ENCODE peak calls at places on chromosome 20, in ten cellular contexts. T is adrenal gland, S is RWPE2, W is upper lobe of right lung, R is breast epithelium, Q is lung, X is colonic mucosa, Y is SK-N-SH, D is GM23248, J is IMR-90. E is an unnamed sample. For H3K4me1, the result is how much of the 10 kb centered on the place peaks cover.

GRCh38 chr20:9035129-9035528 is 33.8 kb upstream of the PLCB4 start:
- DNase-seq in T (no peak), S (no peak), W (no peak), R (no peak), Q (no peak), X (no peak), Y (no peak), D (peak), J (peak), E (no peak)

GRCh38 chr20:6333110-6333509 is 210.3 kb upstream of the FERMT1 start:
- DNase-seq in T (no peak), S (peak), W (no peak), R (no peak), Q (no peak), X (no peak), Y (no peak), D (no peak), J (no peak), E (no peak)

GRCh38 chr20:11582073-11582472 is 335.6 kb upstream of the BTBD3 start:
- DNase-seq in T (no peak), S (no peak), W (no peak), R (no peak), Q (no peak), X (no peak), Y (no peak), D (peak), J (no peak), E (no peak)

GRCh38 chr20:63457737-63458136 is 14.7 kb downstream of the KCNQ2 start:
- DNase-seq in T (no peak), S (peak), W (no peak), R (no peak), Q (no peak), X (no peak), Y (peak), D (peak), J (no peak), E (no peak)

GRCh38 chr20:32968833-32969241 is 35.4 kb downstream of the SUN5 start:
- DNase-seq in T (no peak), S (peak), W (peak), R (no peak), Q (no peak), X (peak), Y (no peak), D (peak), J (no peak), E (peak)

GRCh38 chr20:50274570-50275430 is 84.2 kb downstream of the CEBPB start:
- DNase-seq in T (peak), S (peak), W (peak), R (no peak), Q (peak), X (no peak), Y (no peak), D (no peak), J (no peak), E (peak)

GRCh38 chr20:50515471-50516106 is 5.4 kb downstream of the PTPN1 start:
- DNase-seq in T (no peak), S (peak), W (no peak), R (no peak), Q (no peak), X (no peak), Y (no peak), D (peak), J (no peak), E (no peak)

GRCh38 chr20:41426361-41426900 is 59.8 kb upstream of the EMILIN3 start:
- DNase-seq in T (no peak), S (no peak), W (no peak), R (no peak), Q (no peak), X (no peak), Y (no peak), D (no peak), J (no peak), E (no peak)

GRCh38 chr20:8234580-8234979 is 102.5 kb downstream of the PLCB1 start:
- DNase-seq in T (no peak), S (no peak), W (no peak), R (no peak), Q (no peak), X (no peak), Y (no peak), D (no peak), J (no peak), E (no peak)

GRCh38 chr20:2210646-2211556 is 84.9 kb upstream of the TGM3 start:
- DNase-seq in T (peak), S (no peak), W (no peak), R (no peak), Q (peak), X (peak), Y (no peak), D (peak), J (peak), E (peak)

GRCh38 chr20:8709627-8710026 is 359.3 kb upstream of the PLCB4 start:
- DNase-seq in T (no peak), S (no peak), W (no peak), R (no peak), Q (no peak), X (no peak), Y (no peak), D (peak), J (no peak), E (no peak)

GRCh38 chr20:40979247-40979646 is 49.4 kb upstream of the TOP1 start:
- DNase-seq in T (no peak), S (peak), W (no peak), R (no peak), Q (peak), X (no peak), Y (no peak), D (no peak), J (no peak), E (no peak)

GRCh38 chr20:40499416-40499815 is 189.6 kb downstream of the MAFB start:
- DNase-seq in T (no peak), S (no peak), W (no peak), R (no peak), Q (no peak), X (no peak), Y (no peak), D (no peak), J (no peak), E (peak)

GRCh38 chr20:561437-562231 is 18.0 kb upstream of the CSNK2A1 start:
- DNase-seq in T (peak), S (no peak), W (no peak), R (peak), Q (peak), X (peak), Y (peak), D (peak), J (peak), E (peak)

GRCh38 chr20:2914160-2914559 is 40.9 kb downstream of the PTPRA start:
- DNase-seq in T (no peak), S (no peak), W (no peak), R (no peak), Q (no peak), X (no peak), Y (no peak), D (no peak), J (no peak), E (no peak)

GRCh38 chr20:5024982-5025381 is 23.7 kb upstream of the SLC23A2 start:
- DNase-seq in T (peak), S (no peak), W (no peak), R (no peak), Q (no peak), X (no peak), Y (no peak), D (no peak), J (no peak), E (no peak)

GRCh38 chr20:14698605-14699373 is 361.4 kb upstream of the FLRT3 start:
- DNase-seq in T (no peak), S (no peak), W (no peak), R (no peak), Q (no peak), X (no peak), Y (no peak), D (no peak), J (no peak), E (no peak)

GRCh38 chr20:50121858-50122271 is 8.9 kb upstream of the UBE2V1 start:
- DNase-seq in T (no peak), S (peak), W (peak), R (no peak), Q (no peak), X (no peak), Y (peak), D (peak), J (peak), E (no peak)

GRCh38 chr20:43492101-43492500 is 15.4 kb upstream of the L3MBTL1 start:
- DNase-seq in T (no peak), S (no peak), W (no peak), R (no peak), Q (no peak), X (no peak), Y (no peak), D (no peak), J (peak), E (no peak)

GRCh38 chr20:2693286-2693995 is 861 bp downstream of the EBF4 start:
- DNase-seq in T (no peak), S (no peak), W (peak), R (no peak), Q (no peak), X (no peak), Y (peak), D (peak), J (no peak), E (no peak)

GRCh38 chr20:61600061-61600460 is 348.0 kb downstream of the CDH4 start:
- DNase-seq in T (no peak), S (no peak), W (no peak), R (no peak), Q (no peak), X (no peak), Y (no peak), D (no peak), J (no peak), E (no peak)

GRCh38 chr20:63969851-63970713 is at the start of gene ZNF512B:
- DNase-seq in T (peak), S (peak), W (peak), R (no peak), Q (peak), X (no peak), Y (peak), D (peak), J (peak), E (peak)

GRCh38 chr20:10634683-10635411 is 39.0 kb downstream of the JAG1 start:
- DNase-seq in T (no peak), S (no peak), W (no peak), R (no peak), Q (no peak), X (no peak), Y (no peak), D (peak), J (peak), E (peak)

GRCh38 chr20:21251278-21251677 is 51.9 kb upstream of the XRN2 start:
- DNase-seq in T (no peak), S (no peak), W (no peak), R (no peak), Q (no peak), X (no peak), Y (no peak), D (no peak), J (no peak), E (no peak)

GRCh38 chr20:4944918-4945317 is 56.4 kb downstream of the SLC23A2 start:
- DNase-seq in T (no peak), S (no peak), W (no peak), R (no peak), Q (no peak), X (no peak), Y (no peak), D (peak), J (no peak), E (no peak)

GRCh38 chr20:33521461-33521860 is 31.6 kb downstream of the CBFA2T2 start:
- DNase-seq in T (no peak), S (no peak), W (no peak), R (no peak), Q (no peak), X (no peak), Y (no peak), D (no peak), J (no peak), E (no peak)

GRCh38 chr20:23988561-23988960 is at the start of gene GGTLC1:
- DNase-seq in T (no peak), S (no peak), W (peak), R (no peak), Q (no peak), X (no peak), Y (no peak), D (no peak), J (no peak), E (peak)

GRCh38 chr20:33859157-33859695 is 48.1 kb downstream of the CHMP4B start:
- DNase-seq in T (peak), S (no peak), W (no peak), R (no peak), Q (no peak), X (no peak), Y (no peak), D (no peak), J (no peak), E (no peak)

GRCh38 chr20:44803383-44803941 is 6.9 kb downstream of the RIMS4 start:
- DNase-seq in T (no peak), S (peak), W (no peak), R (no peak), Q (no peak), X (no peak), Y (no peak), D (peak), J (no peak), E (no peak)

GRCh38 chr20:58011106-58011946 is 217.1 kb downstream of the ANKRD60 start:
- DNase-seq in T (no peak), S (peak), W (no peak), R (peak), Q (no peak), X (no peak), Y (no peak), D (no peak), J (no peak), E (no peak)

GRCh38 chr20:5400164-5400762 is 83.5 kb upstream of the PROKR2 start:
- DNase-seq in T (no peak), S (no peak), W (no peak), R (no peak), Q (no peak), X (no peak), Y (no peak), D (peak), J (peak), E (no peak)

GRCh38 chr20:2289475-2289874 is 6.3 kb upstream of the TGM3 start:
- DNase-seq in T (peak), S (no peak), W (no peak), R (no peak), Q (no peak), X (no peak), Y (no peak), D (no peak), J (no peak), E (no peak)

GRCh38 chr20:10855031-10855430 is 181.2 kb upstream of the JAG1 start:
- DNase-seq in T (no peak), S (no peak), W (no peak), R (no peak), Q (no peak), X (no peak), Y (no peak), D (peak), J (no peak), E (no peak)

GRCh38 chr20:33994624-33994913 is 858 bp downstream of the RALY start:
- DNase-seq in T (no peak), S (no peak), W (no peak), R (no peak), Q (no peak), X (no peak), Y (no peak), D (no peak), J (no peak), E (no peak)

GRCh38 chr20:62598761-62599194 is 43.5 kb upstream of the SLCO4A1 start:
- DNase-seq in T (no peak), S (no peak), W (no peak), R (no peak), Q (no peak), X (peak), Y (no peak), D (no peak), J (no peak), E (no peak)

DNA sequence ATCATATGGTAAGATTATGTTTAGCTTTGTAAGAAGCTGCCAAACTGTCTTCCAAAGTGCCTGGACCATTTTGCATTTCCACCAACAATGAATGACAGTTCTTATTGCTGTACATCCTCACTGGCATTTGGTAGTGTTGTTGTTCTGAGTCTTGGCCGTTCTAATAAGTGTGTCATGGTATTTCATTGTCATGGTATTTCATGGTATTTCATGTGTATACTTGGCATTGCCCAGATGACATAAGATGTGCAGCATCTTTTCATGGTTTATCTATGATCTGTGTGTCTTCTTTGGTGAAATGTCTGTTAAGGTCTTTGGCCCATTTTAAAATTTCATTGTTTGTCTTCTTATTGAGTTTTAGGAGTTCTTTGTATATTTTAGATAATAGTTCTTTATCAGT is 224.4 kb downstream of the BCAS1 start:
- DNase-seq in T (no peak), S (no peak), W (no peak), R (no peak), Q (no peak), X (no peak), Y (no peak), D (no peak), J (no peak), E (no peak)
- H3K27ac ChIP-seq in T (no peak), S (peak), W (no peak), R (no peak), Q (no peak), X (no peak), Y (no peak), D (no peak), J (no peak), E (no peak)

DNA sequence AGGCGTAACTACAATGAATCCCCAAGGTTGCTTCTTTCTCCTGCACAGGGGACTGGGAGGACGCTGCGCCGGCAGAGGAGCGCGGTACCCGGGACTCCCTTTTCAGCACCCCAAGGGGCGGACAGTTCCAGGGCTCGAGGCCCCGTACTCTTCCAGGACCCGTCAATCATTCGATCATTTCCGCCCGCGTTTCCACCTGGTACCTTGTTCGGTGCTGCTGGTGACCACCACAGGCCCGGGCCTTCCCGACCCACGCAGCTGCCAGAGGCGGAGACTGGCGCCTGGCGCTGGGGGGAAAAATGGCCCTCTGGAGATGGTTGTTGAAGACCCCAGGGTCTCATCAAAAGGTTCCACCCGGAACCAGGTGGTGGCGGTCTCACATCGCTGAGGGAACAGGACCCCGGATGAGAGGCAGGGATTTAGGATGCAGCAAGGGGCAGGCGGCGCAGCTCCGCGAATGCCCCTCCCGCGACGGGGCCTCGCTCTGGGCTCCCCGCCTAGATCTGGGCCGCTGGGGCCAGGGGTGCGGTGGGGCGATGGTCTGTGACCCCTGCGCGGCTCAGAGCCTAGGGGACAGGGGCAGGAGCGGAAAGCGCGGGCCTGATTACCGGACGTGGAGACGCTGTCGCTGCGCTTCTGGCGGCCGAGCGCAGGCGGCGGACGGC is 744 bp downstream of the VSX1 start:
- DNase-seq in T (no peak), S (peak), W (no peak), R (no peak), Q (no peak), X (no peak), Y (peak), D (peak), J (no peak), E (no peak)
- H3K4me3 ChIP-seq in T (no peak), S (no peak), W (no peak), R (peak), Q (no peak), X (no peak), Y (no peak), D (no peak), J (no peak), E (peak)

DNA sequence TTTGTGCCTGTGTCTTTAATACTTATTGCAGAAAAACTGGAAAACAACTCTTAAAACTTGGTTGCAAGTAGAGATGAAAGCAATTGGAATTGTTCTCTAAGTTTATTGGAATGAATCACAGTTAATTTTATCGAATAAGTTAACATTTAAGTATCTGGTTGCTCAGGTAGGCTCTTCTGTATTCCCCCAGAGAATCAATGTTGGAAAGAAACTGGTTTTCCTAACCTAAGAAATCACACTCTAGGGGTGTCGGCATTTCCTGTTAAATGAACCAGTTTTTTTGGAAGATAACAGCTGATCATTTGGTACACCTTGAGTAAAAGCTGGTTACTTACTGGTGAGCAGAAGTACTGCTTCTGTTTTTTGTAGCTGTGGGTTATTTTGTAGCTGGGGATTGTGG is 5.2 kb downstream of the TFAP2C start:
- DNase-seq in T (no peak), S (no peak), W (no peak), R (no peak), Q (no peak), X (no peak), Y (no peak), D (no peak), J (no peak), E (no peak)
- H3K4me1 ChIP-seq in T (under half), S (under half), W (under half), R (under half), Q (under half), X (under half), Y (under half), D (under half), J (under half), E (under half)

GRCh38 chr20:45947110-45947866 is 12.8 kb downstream of the PCIF1 start:
- DNase-seq in T (peak), S (peak), W (no peak), R (no peak), Q (no peak), X (no peak), Y (no peak), D (no peak), J (no peak), E (no peak)
- H3K27ac ChIP-seq in T (peak), S (no peak), W (no peak), R (peak), Q (no peak), X (no peak), Y (no peak), D (peak), J (no peak), E (no peak)

GRCh38 chr20:16048881-16049280 is 524.4 kb downstream of the KIF16B start:
- DNase-seq in T (no peak), S (no peak), W (no peak), R (no peak), Q (no peak), X (no peak), Y (peak), D (no peak), J (no peak), E (no peak)
- H3K4me3 ChIP-seq in T (no peak), S (no peak), W (no peak), R (no peak), Q (no peak), X (no peak), Y (no peak), D (no peak), J (no peak), E (no peak)